ENCODE peak calls at places on chromosomes 13 and 19, in seven cellular contexts. One of them, this sample, is unnamed.

GRCh38 chr19:50191270-50191669 is 12.2 kb upstream of the MYH14 start:
- ATAC-seq in aorta: no peak
- ATAC-seq in PC-3: no peak
- ATAC-seq in right lobe of liver: no peak
- ATAC-seq in Panc1: no peak
- ATAC-seq in gastrocnemius medialis: no peak
- ATAC-seq in HCT116: no peak
- ATAC-seq in this sample: no peak

GRCh38 chr13:43127827-43128226 is 104.4 kb downstream of the DNAJC15 start:
- ATAC-seq in aorta: no peak
- ATAC-seq in PC-3: no peak
- ATAC-seq in right lobe of liver: no peak
- ATAC-seq in Panc1: no peak
- ATAC-seq in gastrocnemius medialis: no peak
- ATAC-seq in HCT116: no peak
- ATAC-seq in this sample: no peak

GRCh38 chr19:6800991-6801396 is 28.5 kb downstream of the VAV1 start:
- ATAC-seq in aorta: no peak
- ATAC-seq in PC-3: peak; percentile 91
- ATAC-seq in right lobe of liver: no peak
- ATAC-seq in Panc1: peak; percentile 54
- ATAC-seq in gastrocnemius medialis: no peak
- ATAC-seq in HCT116: peak; percentile 55
- ATAC-seq in this sample: no peak

GRCh38 chr13:46149272-46150133 is 32.5 kb downstream of the LCP1 start:
- ATAC-seq in aorta: no peak
- ATAC-seq in PC-3: peak; percentile 82
- ATAC-seq in right lobe of liver: no peak
- ATAC-seq in Panc1: no peak
- ATAC-seq in gastrocnemius medialis: peak; percentile 54
- ATAC-seq in HCT116: no peak
- ATAC-seq in this sample: no peak

GRCh38 chr19:33406521-33407139 is 33.1 kb downstream of the CEBPG start:
- ATAC-seq in aorta: peak; percentile 76
- ATAC-seq in PC-3: peak; percentile 79
- ATAC-seq in right lobe of liver: peak; percentile 49
- ATAC-seq in Panc1: peak; percentile 86
- ATAC-seq in gastrocnemius medialis: peak; percentile 49
- ATAC-seq in HCT116: peak; percentile 93
- ATAC-seq in this sample: peak; percentile 35

GRCh38 chr19:2381151-2381822 is 21.2 kb downstream of the TMPRSS9 start:
- ATAC-seq in aorta: no peak
- ATAC-seq in PC-3: no peak
- ATAC-seq in right lobe of liver: no peak
- ATAC-seq in Panc1: no peak
- ATAC-seq in gastrocnemius medialis: no peak
- ATAC-seq in HCT116: no peak
- ATAC-seq in this sample: no peak

GRCh38 chr19:6048348-6048747 is 62.0 kb downstream of the RFX2 start:
- ATAC-seq in aorta: no peak
- ATAC-seq in PC-3: peak; percentile 52
- ATAC-seq in right lobe of liver: no peak
- ATAC-seq in Panc1: no peak
- ATAC-seq in gastrocnemius medialis: no peak
- ATAC-seq in HCT116: peak; percentile 38
- ATAC-seq in this sample: no peak

GRCh38 chr19:45645631-45646344 is 6.6 kb upstream of the EML2 start:
- ATAC-seq in aorta: peak; percentile 58
- ATAC-seq in PC-3: peak; percentile 48
- ATAC-seq in right lobe of liver: peak; percentile 35
- ATAC-seq in Panc1: peak; percentile 78
- ATAC-seq in gastrocnemius medialis: peak; percentile 75
- ATAC-seq in HCT116: peak; percentile 72
- ATAC-seq in this sample: peak; percentile 79

GRCh38 chr13:99382428-99383133 is 75.4 kb upstream of the GPR183 start:
- ATAC-seq in aorta: no peak
- ATAC-seq in PC-3: peak; percentile 57
- ATAC-seq in right lobe of liver: no peak
- ATAC-seq in Panc1: no peak
- ATAC-seq in gastrocnemius medialis: no peak
- ATAC-seq in HCT116: peak; percentile 41
- ATAC-seq in this sample: peak; percentile 22

GRCh38 chr13:114004416-114005205 is 30.7 kb upstream of the C13orf46 start:
- ATAC-seq in aorta: no peak
- ATAC-seq in PC-3: no peak
- ATAC-seq in right lobe of liver: no peak
- ATAC-seq in Panc1: no peak
- ATAC-seq in gastrocnemius medialis: no peak
- ATAC-seq in HCT116: no peak
- ATAC-seq in this sample: peak; percentile 59

GRCh38 chr19:33431986-33432385 is 58.5 kb downstream of the CEBPG start:
- ATAC-seq in aorta: no peak
- ATAC-seq in PC-3: no peak
- ATAC-seq in right lobe of liver: no peak
- ATAC-seq in Panc1: no peak
- ATAC-seq in gastrocnemius medialis: no peak
- ATAC-seq in HCT116: no peak
- ATAC-seq in this sample: no peak

GRCh38 chr13:40503966-40504591 is 162.4 kb downstream of the FOXO1 start:
- ATAC-seq in aorta: peak; percentile 62
- ATAC-seq in PC-3: peak; percentile 96
- ATAC-seq in right lobe of liver: peak; percentile 96
- ATAC-seq in Panc1: peak; percentile 65
- ATAC-seq in gastrocnemius medialis: no peak
- ATAC-seq in HCT116: no peak
- ATAC-seq in this sample: peak; percentile 38

GRCh38 chr19:8005534-8006256 is at the start of gene ELAVL1:
- ATAC-seq in aorta: peak; percentile 98
- ATAC-seq in PC-3: peak; percentile 82
- ATAC-seq in right lobe of liver: peak; percentile 88
- ATAC-seq in Panc1: peak; percentile 94
- ATAC-seq in gastrocnemius medialis: peak; percentile 79
- ATAC-seq in HCT116: peak; percentile 83
- ATAC-seq in this sample: peak; percentile 96

GRCh38 chr13:23516190-23516589 is 54.0 kb upstream of the TNFRSF19 start:
- ATAC-seq in aorta: no peak
- ATAC-seq in PC-3: no peak
- ATAC-seq in right lobe of liver: no peak
- ATAC-seq in Panc1: no peak
- ATAC-seq in gastrocnemius medialis: no peak
- ATAC-seq in HCT116: no peak
- ATAC-seq in this sample: no peak

GRCh38 chr13:97259787-97260641 is 37.9 kb downstream of the MBNL2 start:
- ATAC-seq in aorta: no peak
- ATAC-seq in PC-3: no peak
- ATAC-seq in right lobe of liver: peak; percentile 33
- ATAC-seq in Panc1: peak; percentile 39
- ATAC-seq in gastrocnemius medialis: peak; percentile 82
- ATAC-seq in HCT116: peak; percentile 10
- ATAC-seq in this sample: peak; percentile 35

GRCh38 chr13:21777813-21778212 is 106.9 kb downstream of the FGF9 start:
- ATAC-seq in aorta: no peak
- ATAC-seq in PC-3: no peak
- ATAC-seq in right lobe of liver: no peak
- ATAC-seq in Panc1: no peak
- ATAC-seq in gastrocnemius medialis: peak; percentile 62
- ATAC-seq in HCT116: no peak
- ATAC-seq in this sample: no peak

GRCh38 chr13:24097667-24098066 is 62.9 kb upstream of the SPATA13 start:
- ATAC-seq in aorta: no peak
- ATAC-seq in PC-3: no peak
- ATAC-seq in right lobe of liver: no peak
- ATAC-seq in Panc1: no peak
- ATAC-seq in gastrocnemius medialis: no peak
- ATAC-seq in HCT116: no peak
- ATAC-seq in this sample: no peak

GRCh38 chr13:83919775-83920174 is 37.5 kb upstream of the SLITRK1 start:
- ATAC-seq in aorta: no peak
- ATAC-seq in PC-3: no peak
- ATAC-seq in right lobe of liver: no peak
- ATAC-seq in Panc1: no peak
- ATAC-seq in gastrocnemius medialis: no peak
- ATAC-seq in HCT116: no peak
- ATAC-seq in this sample: no peak

GRCh38 chr19:33767898-33768413 is 28.7 kb upstream of the KCTD15 start:
- ATAC-seq in aorta: no peak
- ATAC-seq in PC-3: no peak
- ATAC-seq in right lobe of liver: no peak
- ATAC-seq in Panc1: no peak
- ATAC-seq in gastrocnemius medialis: no peak
- ATAC-seq in HCT116: no peak
- ATAC-seq in this sample: no peak

GRCh38 chr19:8071912-8072311 is 19.4 kb downstream of the CCL25 start:
- ATAC-seq in aorta: no peak
- ATAC-seq in PC-3: no peak
- ATAC-seq in right lobe of liver: no peak
- ATAC-seq in Panc1: no peak
- ATAC-seq in gastrocnemius medialis: no peak
- ATAC-seq in HCT116: no peak
- ATAC-seq in this sample: no peak

GRCh38 chr13:20969182-20969581 is 66.6 kb upstream of the XPO4 start:
- ATAC-seq in aorta: no peak
- ATAC-seq in PC-3: peak; percentile 57
- ATAC-seq in right lobe of liver: no peak
- ATAC-seq in Panc1: no peak
- ATAC-seq in gastrocnemius medialis: no peak
- ATAC-seq in HCT116: peak; percentile 81
- ATAC-seq in this sample: no peak

DNA sequence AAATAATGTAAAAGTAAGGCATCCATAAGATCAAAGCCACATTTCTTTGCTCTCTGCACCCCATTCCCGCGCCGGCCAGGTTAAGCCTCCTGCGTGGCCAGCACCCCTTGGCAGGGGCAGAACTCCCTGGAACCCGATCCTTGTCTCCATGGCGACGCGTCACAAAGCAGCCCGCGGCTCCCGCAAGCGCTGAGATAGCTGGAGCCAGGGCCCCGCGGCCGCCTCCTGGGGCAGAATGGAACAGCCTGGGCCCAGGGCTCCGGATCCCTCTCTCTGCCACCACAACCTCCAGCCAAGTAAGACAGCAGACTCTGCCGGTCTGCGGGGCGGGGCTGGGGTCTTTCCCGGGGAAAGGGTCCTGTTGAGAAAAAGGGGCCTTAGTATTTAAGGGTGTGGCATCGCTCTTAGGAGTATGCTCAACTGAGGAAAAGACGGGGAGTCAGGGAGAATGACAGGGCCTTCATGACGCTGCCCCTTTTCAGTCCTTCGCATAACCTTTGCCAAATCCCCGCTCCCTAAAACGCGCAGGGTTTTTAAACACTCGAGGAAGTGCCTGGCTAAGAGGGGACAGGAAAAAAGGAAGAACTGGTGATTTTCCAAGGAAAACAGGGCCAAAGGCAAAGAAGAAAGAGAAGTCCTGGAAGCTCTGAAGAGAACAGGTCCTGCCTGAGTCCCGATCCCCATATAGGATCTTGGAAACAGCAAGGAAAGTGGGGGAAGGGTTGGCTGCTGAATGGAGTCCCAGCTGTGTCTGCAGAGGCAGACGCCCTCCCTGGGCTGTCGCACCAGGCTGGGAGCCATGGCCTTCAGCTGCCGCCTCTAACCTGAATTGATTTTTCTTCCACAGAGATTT is at the start of gene TEX26:
- ATAC-seq in aorta: peak; percentile 60
- ATAC-seq in PC-3: no peak
- ATAC-seq in right lobe of liver: no peak
- ATAC-seq in Panc1: no peak
- ATAC-seq in gastrocnemius medialis: no peak
- ATAC-seq in HCT116: no peak
- ATAC-seq in this sample: peak; percentile 20
- H3K4me3 ChIP-seq in aorta: no peak within 1 kb of the TSS
- H3K4me3 ChIP-seq in PC-3: no peak within 1 kb of the TSS
- H3K4me3 ChIP-seq in right lobe of liver: no peak within 1 kb of the TSS
- H3K4me3 ChIP-seq in Panc1: no peak within 1 kb of the TSS
- H3K4me3 ChIP-seq in gastrocnemius medialis: no peak within 1 kb of the TSS
- H3K4me3 ChIP-seq in HCT116: no peak within 1 kb of the TSS
- H3K4me3 ChIP-seq in this sample: peak within 1 kb of the TSS; percentile 33

DNA sequence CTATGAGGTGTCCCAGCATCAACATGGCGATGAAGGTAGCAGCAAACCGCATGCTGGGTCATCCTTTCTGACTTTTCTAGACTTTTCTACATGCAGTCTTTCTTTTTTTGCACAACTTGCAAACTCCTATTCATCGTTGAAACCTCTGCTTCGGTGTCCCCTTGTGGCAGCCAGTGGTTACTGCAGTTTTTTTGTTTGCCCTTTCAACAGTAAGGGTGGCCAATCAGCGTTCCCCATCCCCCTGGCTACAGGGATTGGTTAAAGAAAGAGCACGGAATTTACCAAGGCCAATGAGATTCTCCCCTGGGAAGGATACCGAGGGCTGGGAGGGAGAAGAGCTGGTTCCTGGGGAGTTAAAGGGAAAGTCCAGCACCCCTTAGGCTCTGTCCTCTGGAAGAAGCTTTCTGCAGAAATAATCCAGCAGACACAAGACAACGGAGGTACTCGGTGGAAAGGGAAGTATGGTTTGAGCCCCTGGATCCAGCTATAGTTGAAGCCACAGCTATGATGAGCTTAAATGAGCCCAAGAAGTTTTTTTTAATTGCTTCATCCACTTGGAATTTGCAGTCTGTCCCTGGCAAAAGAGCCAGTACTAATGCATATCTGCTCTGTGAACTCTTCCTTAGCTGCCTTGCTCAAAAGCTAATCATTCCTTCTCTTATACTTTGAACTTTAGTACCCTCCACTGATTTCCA is 5.6 kb upstream of the LSM4 start:
- ATAC-seq in aorta: peak; percentile 94
- ATAC-seq in PC-3: peak; percentile 97
- ATAC-seq in right lobe of liver: peak; percentile 96
- ATAC-seq in Panc1: peak; percentile 99
- ATAC-seq in gastrocnemius medialis: peak; percentile 100
- ATAC-seq in HCT116: peak; percentile 99
- ATAC-seq in this sample: peak; percentile 99
- H3K4me3 ChIP-seq in aorta: no peak overlapping the region
- H3K4me3 ChIP-seq in PC-3: peak overlapping the region; percentile 50
- H3K4me3 ChIP-seq in right lobe of liver: peak overlapping the region; percentile 12
- H3K4me3 ChIP-seq in Panc1: peak overlapping the region; percentile 31
- H3K4me3 ChIP-seq in gastrocnemius medialis: peak overlapping the region; percentile 40
- H3K4me3 ChIP-seq in HCT116: peak overlapping the region; percentile 45
- H3K4me3 ChIP-seq in this sample: peak overlapping the region; percentile 10

GRCh38 chr19:29525901-29526729 is at the start of gene VSTM2B:
- ATAC-seq in aorta: no peak
- ATAC-seq in PC-3: no peak
- ATAC-seq in right lobe of liver: no peak
- ATAC-seq in Panc1: no peak
- ATAC-seq in gastrocnemius medialis: no peak
- ATAC-seq in HCT116: no peak
- ATAC-seq in this sample: no peak
- H3K4me3 ChIP-seq in aorta: no peak within 1 kb of the TSS
- H3K4me3 ChIP-seq in PC-3: no peak within 1 kb of the TSS
- H3K4me3 ChIP-seq in right lobe of liver: no peak within 1 kb of the TSS
- H3K4me3 ChIP-seq in Panc1: no peak within 1 kb of the TSS
- H3K4me3 ChIP-seq in gastrocnemius medialis: no peak within 1 kb of the TSS
- H3K4me3 ChIP-seq in HCT116: no peak within 1 kb of the TSS
- H3K4me3 ChIP-seq in this sample: peak within 1 kb of the TSS; percentile 30

DNA sequence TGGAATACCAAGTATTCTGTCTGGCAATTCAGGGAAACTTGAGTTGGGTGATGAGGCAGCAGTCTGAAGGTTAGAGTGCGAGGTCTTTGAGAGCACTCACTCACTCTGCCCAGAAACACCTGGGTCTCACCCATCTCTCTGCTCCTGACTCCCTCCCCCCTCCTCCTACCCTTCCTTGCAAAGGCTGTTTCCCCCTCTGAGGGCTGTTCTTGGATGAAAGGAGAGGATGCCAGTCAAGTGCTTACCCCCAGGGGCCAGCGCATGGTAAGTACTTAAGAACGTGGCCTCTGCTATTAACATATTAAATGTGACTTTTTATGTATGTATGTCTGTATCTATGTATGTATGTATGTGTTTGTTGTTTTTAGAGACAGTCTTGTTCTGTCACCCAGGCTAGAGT is 22.5 kb downstream of the SIPA1L3 start:
- ATAC-seq in aorta: no peak
- ATAC-seq in PC-3: no peak
- ATAC-seq in right lobe of liver: no peak
- ATAC-seq in Panc1: no peak
- ATAC-seq in gastrocnemius medialis: no peak
- ATAC-seq in HCT116: no peak
- ATAC-seq in this sample: no peak
- H3K4me3 ChIP-seq in aorta: no peak overlapping the region
- H3K4me3 ChIP-seq in PC-3: no peak overlapping the region
- H3K4me3 ChIP-seq in right lobe of liver: no peak overlapping the region
- H3K4me3 ChIP-seq in Panc1: no peak overlapping the region
- H3K4me3 ChIP-seq in gastrocnemius medialis: no peak overlapping the region
- H3K4me3 ChIP-seq in HCT116: no peak overlapping the region
- H3K4me3 ChIP-seq in this sample: no peak overlapping the region